ENCODE peak calls at places on chromosomes 5 and 9, in five cellular contexts. H is heart right ventricle, T is Caco-2, J is choroid plexus epithelial cell, Y is sigmoid colon. E is an unnamed sample.

GRCh38 chr5:124411089-124411488 is 335.4 kb downstream of the ZNF608 start:
- DNase-seq in H (no peak), T (no peak), J (peak; percentile 75), Y (no peak), E (no peak)

GRCh38 chr9:124062172-124062571 is 50.6 kb downstream of the LHX2 start:
- DNase-seq in H (no peak), T (no peak), J (no peak), Y (no peak), E (no peak)

GRCh38 chr5:51326844-51327243 is 56.4 kb upstream of the ISL1 start:
- DNase-seq in H (no peak), T (no peak), J (no peak), Y (no peak), E (no peak)

GRCh38 chr5:57166250-57166649 is 7.6 kb upstream of the GPBP1 start:
- DNase-seq in H (no peak), T (no peak), J (peak; percentile 58), Y (no peak), E (no peak)

GRCh38 chr5:161400583-161400982 is 145.9 kb downstream of the GABRB2 start:
- DNase-seq in H (no peak), T (no peak), J (no peak), Y (no peak), E (no peak)

GRCh38 chr9:69945671-69946141 is 97.9 kb upstream of the MAMDC2 start:
- DNase-seq in H (peak; percentile 40), T (no peak), J (peak; percentile 86), Y (peak; percentile 78), E (no peak)

GRCh38 chr9:92723801-92724323 is 40.8 kb downstream of the BICD2 start:
- DNase-seq in H (peak; percentile 2), T (no peak), J (no peak), Y (no peak), E (no peak)

GRCh38 chr5:50302815-50303490 is 138.1 kb downstream of the EMB start:
- DNase-seq in H (no peak), T (no peak), J (no peak), Y (no peak), E (no peak)

GRCh38 chr9:133188006-133188842 is 20.8 kb downstream of the OBP2B start:
- DNase-seq in H (no peak), T (peak; percentile 79), J (peak; percentile 13), Y (peak; percentile 40), E (no peak)

GRCh38 chr5:111830333-111830732 is 73.3 kb upstream of the NREP start:
- DNase-seq in H (no peak), T (no peak), J (peak; percentile 62), Y (no peak), E (no peak)

GRCh38 chr5:134958755-134959154 is 9.0 kb upstream of the CATSPER3 start:
- DNase-seq in H (no peak), T (no peak), J (no peak), Y (no peak), E (no peak)

GRCh38 chr9:121598167-121599000 is 53.0 kb upstream of the DAB2IP start:
- DNase-seq in H (peak; percentile 88), T (peak; percentile 77), J (peak; percentile 80), Y (peak; percentile 95), E (no peak)

GRCh38 chr5:135426102-135427082 is 20.8 kb downstream of the DCANP1 start:
- DNase-seq in H (no peak), T (no peak), J (peak; percentile 82), Y (no peak), E (no peak)

GRCh38 chr9:137441289-137441934 is at the start of gene ENTPD8:
- DNase-seq in H (no peak), T (peak; percentile 99), J (no peak), Y (no peak), E (peak; percentile 77)

GRCh38 chr5:6404129-6404528 is 25.8 kb upstream of the MED10 start:
- DNase-seq in H (no peak), T (no peak), J (peak; percentile 2), Y (no peak), E (no peak)

GRCh38 chr5:160353379-160353778 is 17.0 kb downstream of the C1QTNF2 start:
- DNase-seq in H (no peak), T (no peak), J (peak; percentile 19), Y (peak; percentile 63), E (no peak)

GRCh38 chr5:55427157-55427556 is 107.6 kb downstream of the PLPP1 start:
- DNase-seq in H (peak; percentile 77), T (no peak), J (peak; percentile 76), Y (no peak), E (no peak)

GRCh38 chr9:94084314-94084713 is at the start of gene PTPDC1:
- DNase-seq in H (peak; percentile 54), T (no peak), J (peak; percentile 92), Y (no peak), E (no peak)

GRCh38 chr9:97645720-97646119 is 12.1 kb downstream of the NCBP1 start:
- DNase-seq in H (no peak), T (no peak), J (no peak), Y (no peak), E (no peak)

GRCh38 chr9:120942186-120943001 is 15.8 kb upstream of the TRAF1 start:
- DNase-seq in H (no peak), T (no peak), J (no peak), Y (peak; percentile 76), E (no peak)

GRCh38 chr5:168023190-168023589 is 268.3 kb upstream of the WWC1 start:
- DNase-seq in H (peak; percentile 70), T (no peak), J (no peak), Y (peak; percentile 90), E (no peak)

GRCh38 chr5:146592342-146592741 is 76.4 kb upstream of the GPR151 start:
- DNase-seq in H (no peak), T (no peak), J (no peak), Y (no peak), E (no peak)

GRCh38 chr5:112238473-112238872 is 180.6 kb downstream of the EPB41L4A start:
- DNase-seq in H (no peak), T (no peak), J (no peak), Y (no peak), E (no peak)

GRCh38 chr5:57157191-57157590 is 16.7 kb upstream of the GPBP1 start:
- DNase-seq in H (no peak), T (no peak), J (no peak), Y (no peak), E (no peak)

GRCh38 chr5:100838048-100838473 is 65.0 kb downstream of the ST8SIA4 start:
- DNase-seq in H (no peak), T (no peak), J (peak; percentile 50), Y (no peak), E (no peak)

GRCh38 chr5:17302590-17302989 is 85.2 kb downstream of the BASP1 start:
- DNase-seq in H (no peak), T (no peak), J (peak; percentile 70), Y (no peak), E (no peak)

GRCh38 chr5:207599-207998 is 10.4 kb downstream of the CCDC127 start:
- DNase-seq in H (no peak), T (no peak), J (no peak), Y (no peak), E (no peak)

GRCh38 chr9:20562051-20562450 is 60.2 kb downstream of the MLLT3 start:
- DNase-seq in H (no peak), T (no peak), J (no peak), Y (no peak), E (no peak)

GRCh38 chr9:111891910-111892499 is 4.6 kb upstream of the UGCG start:
- DNase-seq in H (no peak), T (no peak), J (no peak), Y (no peak), E (no peak)

GRCh38 chr5:26737763-26738162 is 300.6 kb downstream of the CDH9 start:
- DNase-seq in H (no peak), T (no peak), J (no peak), Y (no peak), E (no peak)

GRCh38 chr5:150221471-150221870 is 31.6 kb downstream of the SLC6A7 start:
- DNase-seq in H (no peak), T (no peak), J (no peak), Y (no peak), E (no peak)

GRCh38 chr5:140764177-140765020 is 21.5 kb upstream of the PCDHA1 start:
- DNase-seq in H (no peak), T (no peak), J (peak; percentile 2), Y (no peak), E (no peak)

GRCh38 chr9:116767219-116767618 is 80.1 kb downstream of the TRIM32 start:
- DNase-seq in H (no peak), T (no peak), J (no peak), Y (no peak), E (no peak)

GRCh38 chr5:101977729-101978345 is 318.2 kb downstream of the SLCO4C1 start:
- DNase-seq in H (no peak), T (no peak), J (peak; percentile 68), Y (no peak), E (no peak)
- TF ChIP-seq CTCF in H (peak; percentile 52), T (peak; percentile 66), J (peak; percentile 65), Y (peak; percentile 32), E (peak; percentile 92)

GRCh38 chr9:22469928-22470544 is 23.4 kb downstream of the DMRTA1 start:
- DNase-seq in H (peak; percentile 4), T (no peak), J (peak; percentile 55), Y (no peak), E (no peak)
- TF ChIP-seq CTCF in H (peak; percentile 60), T (peak; percentile 57), J (peak; percentile 77), Y (peak; percentile 35), E (peak; percentile 84)

GRCh38 chr9:87558606-87559005 is 60.9 kb downstream of the DAPK1 start:
- DNase-seq in H (no peak), T (no peak), J (no peak), Y (no peak), E (no peak)

GRCh38 chr9:87557996-87558395 is 60.3 kb downstream of the DAPK1 start:
- DNase-seq in H (peak; percentile 38), T (no peak), J (peak; percentile 53), Y (no peak), E (no peak)

GRCh38 chr9:87554976-87555375 is 57.3 kb downstream of the DAPK1 start:
- DNase-seq in H (no peak), T (no peak), J (no peak), Y (no peak), E (no peak)

GRCh38 chr9:87556039-87556438 is 58.4 kb downstream of the DAPK1 start:
- DNase-seq in H (no peak), T (no peak), J (no peak), Y (no peak), E (no peak)

DNA sequence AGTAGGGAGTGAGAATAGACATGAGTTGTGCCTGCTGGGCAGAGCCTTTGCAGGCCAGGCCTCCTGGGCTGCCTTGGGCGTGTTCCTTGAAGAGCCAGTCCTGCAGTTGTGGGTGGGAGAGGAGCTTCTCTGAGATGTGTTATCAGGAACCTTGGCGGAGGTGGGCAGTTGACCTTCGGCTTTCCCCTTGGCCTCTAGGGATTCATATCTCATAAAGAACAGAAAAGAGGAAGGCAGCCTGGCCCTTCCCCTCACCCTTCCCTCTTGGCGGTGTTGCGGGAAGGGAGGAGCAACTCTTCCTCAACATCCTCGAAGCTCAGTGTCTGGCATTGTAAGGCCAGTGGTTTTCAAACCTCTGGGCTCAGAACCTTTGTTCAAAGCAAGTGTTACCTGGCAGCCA is 59.2 kb downstream of the DAPK1 start:
- DNase-seq in H (peak; percentile 21), T (no peak), J (no peak), Y (no peak), E (no peak)
- TF ChIP-seq CTCF in H (no peak), T (no peak), J (no peak), Y (no peak), E (no peak)

DNA sequence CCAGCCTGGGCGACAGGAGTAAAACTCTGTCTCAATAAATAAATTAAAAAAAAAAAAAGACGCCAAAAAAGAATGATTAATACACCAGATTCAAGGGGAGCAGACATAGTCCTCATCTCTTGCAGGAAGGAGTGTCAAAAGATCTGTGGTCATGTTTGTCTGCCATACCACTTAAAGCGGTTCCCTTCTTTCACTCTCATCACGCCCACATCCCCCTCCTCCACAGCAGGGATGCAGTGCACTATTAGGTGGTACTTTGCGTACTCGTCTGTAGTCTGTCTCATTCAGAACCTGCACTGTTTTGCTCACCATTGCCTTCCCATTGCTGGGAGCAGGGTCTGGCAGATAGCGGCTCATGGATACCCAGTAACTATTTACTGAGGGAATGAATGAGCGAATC is 11.2 kb downstream of the CDHR2 start:
- DNase-seq in H (no peak), T (no peak), J (no peak), Y (no peak), E (no peak)
- TF ChIP-seq CTCF in H (no peak), T (no peak), J (no peak), Y (no peak), E (no peak)

E was measured in chondrocyte.